ENCODE peak calls at places on chromosomes 16 and 17, in six cellular contexts. One of them, this sample, is unnamed.

GRCh38 chr17:83031321-83031945 is 48.0 kb upstream of the METRNL start:
- DNase-seq in heart left ventricle: no peak
- DNase-seq in ascending aorta: no peak
- DNase-seq in CD4-positive, alpha-beta memory T cell: no peak
- DNase-seq in CD8-positive, alpha-beta T cell: no peak
- DNase-seq in cardiac muscle cell: no peak
- DNase-seq in this sample: no peak

GRCh38 chr16:57758331-57759117 is 23.0 kb downstream of the KATNB1 start:
- DNase-seq in cardiac muscle cell: no peak
- DNase-seq in heart left ventricle: no peak
- DNase-seq in CD8-positive, alpha-beta T cell: no peak
- DNase-seq in CD4-positive, alpha-beta memory T cell: no peak
- DNase-seq in ascending aorta: no peak
- DNase-seq in this sample: no peak

GRCh38 chr16:1059310-1059709 is 13.2 kb upstream of the SSTR5 start:
- DNase-seq in heart left ventricle: no peak
- DNase-seq in CD4-positive, alpha-beta memory T cell: no peak
- DNase-seq in cardiac muscle cell: no peak
- DNase-seq in ascending aorta: no peak
- DNase-seq in CD8-positive, alpha-beta T cell: no peak
- DNase-seq in this sample: no peak

GRCh38 chr17:67196422-67196821 is 48.6 kb downstream of the HELZ start:
- DNase-seq in heart left ventricle: no peak
- DNase-seq in CD8-positive, alpha-beta T cell: no peak
- DNase-seq in ascending aorta: no peak
- DNase-seq in CD4-positive, alpha-beta memory T cell: no peak
- DNase-seq in cardiac muscle cell: no peak
- DNase-seq in this sample: no peak

GRCh38 chr17:43882761-43883415 is 24.4 kb downstream of the MPP2 start:
- DNase-seq in heart left ventricle: no peak
- DNase-seq in CD4-positive, alpha-beta memory T cell: no peak
- DNase-seq in cardiac muscle cell: no peak
- DNase-seq in ascending aorta: no peak
- DNase-seq in CD8-positive, alpha-beta T cell: no peak
- DNase-seq in this sample: no peak

GRCh38 chr17:70961341-70961740 is 792.0 kb downstream of the KCNJ2 start:
- DNase-seq in cardiac muscle cell: peak; percentile 6
- DNase-seq in CD8-positive, alpha-beta T cell: no peak
- DNase-seq in ascending aorta: no peak
- DNase-seq in CD4-positive, alpha-beta memory T cell: no peak
- DNase-seq in heart left ventricle: no peak
- DNase-seq in this sample: no peak

GRCh38 chr17:68355093-68355492 is 63.8 kb downstream of the ARSG start:
- DNase-seq in cardiac muscle cell: peak; percentile 56
- DNase-seq in CD4-positive, alpha-beta memory T cell: no peak
- DNase-seq in ascending aorta: no peak
- DNase-seq in CD8-positive, alpha-beta T cell: no peak
- DNase-seq in heart left ventricle: no peak
- DNase-seq in this sample: no peak

GRCh38 chr17:607341-608060 is 107.1 kb downstream of the VPS53 start:
- DNase-seq in CD4-positive, alpha-beta memory T cell: no peak
- DNase-seq in ascending aorta: no peak
- DNase-seq in CD8-positive, alpha-beta T cell: no peak
- DNase-seq in heart left ventricle: no peak
- DNase-seq in cardiac muscle cell: no peak
- DNase-seq in this sample: no peak

DNA sequence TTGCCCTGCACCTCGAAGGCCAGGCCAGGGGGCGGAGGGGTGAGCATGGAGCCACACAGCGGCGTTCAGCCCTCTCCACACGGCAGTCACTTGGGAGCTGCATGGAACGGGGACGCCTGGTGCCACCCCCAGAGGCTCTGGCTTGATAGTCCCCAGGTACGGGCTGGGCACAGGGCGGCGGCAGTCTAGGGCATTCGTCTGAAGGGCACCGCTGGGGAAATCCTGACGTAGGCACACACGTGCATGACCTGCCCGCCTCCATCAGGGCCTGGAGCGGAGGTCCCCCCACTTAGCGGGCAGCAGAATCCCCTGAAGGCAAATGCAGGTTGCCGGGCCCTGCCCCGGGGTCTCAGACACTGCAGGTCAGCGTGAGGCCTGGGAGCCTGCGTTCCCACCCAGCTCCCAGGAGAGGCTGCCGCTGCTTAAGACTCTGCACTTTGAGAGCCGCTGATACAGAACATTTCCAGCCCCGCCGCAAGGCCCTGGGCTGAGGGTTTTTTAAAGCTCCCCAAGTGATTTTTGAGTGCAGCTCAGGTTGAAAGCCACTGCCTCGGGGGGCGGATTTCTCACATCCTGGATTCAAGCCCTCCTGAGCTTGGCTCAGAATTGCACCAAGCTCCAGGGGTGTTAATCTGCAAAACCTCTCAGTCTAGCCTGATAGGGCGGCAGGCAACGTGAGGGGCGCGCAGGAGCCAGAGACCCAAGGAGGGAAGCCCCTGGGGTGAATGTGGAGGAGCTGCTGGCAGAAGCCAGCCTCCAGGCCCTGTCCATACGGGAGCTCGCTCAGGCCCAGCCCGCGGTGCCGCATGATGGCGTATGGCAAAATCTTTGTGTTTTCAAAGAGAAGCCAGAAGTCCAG is 182.4 kb upstream of the GSE1 start:
- DNase-seq in ascending aorta: no peak
- DNase-seq in CD8-positive, alpha-beta T cell: no peak
- DNase-seq in CD4-positive, alpha-beta memory T cell: no peak
- DNase-seq in cardiac muscle cell: no peak
- DNase-seq in heart left ventricle: no peak
- DNase-seq in this sample: peak; percentile 4
- H3K4me3 ChIP-seq in ascending aorta: no peak overlapping the region
- H3K4me3 ChIP-seq in CD8-positive, alpha-beta T cell: no peak overlapping the region
- H3K4me3 ChIP-seq in CD4-positive, alpha-beta memory T cell: no peak overlapping the region
- H3K4me3 ChIP-seq in cardiac muscle cell: no peak overlapping the region
- H3K4me3 ChIP-seq in heart left ventricle: no peak overlapping the region
- H3K4me3 ChIP-seq in this sample: no peak overlapping the region

DNA sequence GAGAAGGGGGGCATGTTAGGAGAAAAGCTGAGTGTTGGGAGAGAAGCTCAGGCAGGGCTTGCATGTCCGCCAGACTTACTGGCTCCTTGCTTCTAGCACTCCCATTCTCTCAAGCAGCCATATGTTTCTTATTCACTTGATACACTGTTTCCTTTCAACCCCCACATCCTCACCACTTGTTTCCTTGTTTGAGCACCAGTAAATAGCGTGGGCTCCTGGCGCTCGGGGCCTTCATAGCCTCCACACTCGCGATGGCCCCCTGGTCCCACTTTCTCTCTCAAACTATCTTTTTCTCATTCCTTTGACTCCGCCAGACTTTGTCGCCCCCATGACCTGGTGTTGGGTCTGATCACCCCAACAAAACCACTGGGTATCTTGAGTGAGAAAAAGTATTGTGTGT is 16.6 kb downstream of the ATP5PD start:
- DNase-seq in CD8-positive, alpha-beta T cell: no peak
- DNase-seq in cardiac muscle cell: no peak
- DNase-seq in CD4-positive, alpha-beta memory T cell: no peak
- DNase-seq in heart left ventricle: no peak
- DNase-seq in ascending aorta: no peak
- DNase-seq in this sample: no peak
- H3K9me3 ChIP-seq in CD8-positive, alpha-beta T cell: no peaks in the 10 kb centered on the region
- H3K9me3 ChIP-seq in cardiac muscle cell: no peaks in the 10 kb centered on the region
- H3K9me3 ChIP-seq in CD4-positive, alpha-beta memory T cell: no peaks in the 10 kb centered on the region
- H3K9me3 ChIP-seq in heart left ventricle: peaks cover 6% of the 10 kb centered on the region
- H3K9me3 ChIP-seq in ascending aorta: no peaks in the 10 kb centered on the region
- H3K9me3 ChIP-seq in this sample: peaks cover 1% of the 10 kb centered on the region

GRCh38 chr17:4899341-4900230 is at the start of gene C17orf107:
- DNase-seq in CD4-positive, alpha-beta memory T cell: peak; percentile 92
- DNase-seq in heart left ventricle: peak; percentile 82
- DNase-seq in CD8-positive, alpha-beta T cell: peak; percentile 82
- DNase-seq in cardiac muscle cell: peak; percentile 89
- DNase-seq in ascending aorta: peak; percentile 84
- DNase-seq in this sample: no peak

GRCh38 chr17:4902540-4902939 is 358 bp downstream of the CHRNE start:
- DNase-seq in ascending aorta: no peak
- DNase-seq in CD4-positive, alpha-beta memory T cell: no peak
- DNase-seq in cardiac muscle cell: no peak
- DNase-seq in heart left ventricle: no peak
- DNase-seq in CD8-positive, alpha-beta T cell: no peak
- DNase-seq in this sample: no peak

GRCh38 chr17:4900231-4901107 is 1.1 kb downstream of the C17orf107 start:
- DNase-seq in CD4-positive, alpha-beta memory T cell: peak; percentile 86
- DNase-seq in ascending aorta: no peak
- DNase-seq in cardiac muscle cell: no peak
- DNase-seq in heart left ventricle: no peak
- DNase-seq in CD8-positive, alpha-beta T cell: peak; percentile 42
- DNase-seq in this sample: no peak

GRCh38 chr17:4901648-4902344 is 1.1 kb downstream of the CHRNE start:
- DNase-seq in heart left ventricle: peak; percentile 63
- DNase-seq in ascending aorta: no peak
- DNase-seq in CD4-positive, alpha-beta memory T cell: no peak
- DNase-seq in cardiac muscle cell: no peak
- DNase-seq in CD8-positive, alpha-beta T cell: no peak
- DNase-seq in this sample: no peak

GRCh38 chr17:4901108-4901647 is 1.7 kb downstream of the CHRNE start:
- DNase-seq in CD8-positive, alpha-beta T cell: no peak
- DNase-seq in heart left ventricle: no peak
- DNase-seq in CD4-positive, alpha-beta memory T cell: peak; percentile 32
- DNase-seq in cardiac muscle cell: no peak
- DNase-seq in ascending aorta: no peak
- DNase-seq in this sample: no peak
- H3K4me3 ChIP-seq in CD8-positive, alpha-beta T cell: no peak overlapping the region
- H3K4me3 ChIP-seq in heart left ventricle: no peak overlapping the region
- H3K4me3 ChIP-seq in CD4-positive, alpha-beta memory T cell: no peak overlapping the region
- H3K4me3 ChIP-seq in cardiac muscle cell: no peak overlapping the region
- H3K4me3 ChIP-seq in ascending aorta: no peak overlapping the region
- H3K4me3 ChIP-seq in this sample: no peak overlapping the region

DNA sequence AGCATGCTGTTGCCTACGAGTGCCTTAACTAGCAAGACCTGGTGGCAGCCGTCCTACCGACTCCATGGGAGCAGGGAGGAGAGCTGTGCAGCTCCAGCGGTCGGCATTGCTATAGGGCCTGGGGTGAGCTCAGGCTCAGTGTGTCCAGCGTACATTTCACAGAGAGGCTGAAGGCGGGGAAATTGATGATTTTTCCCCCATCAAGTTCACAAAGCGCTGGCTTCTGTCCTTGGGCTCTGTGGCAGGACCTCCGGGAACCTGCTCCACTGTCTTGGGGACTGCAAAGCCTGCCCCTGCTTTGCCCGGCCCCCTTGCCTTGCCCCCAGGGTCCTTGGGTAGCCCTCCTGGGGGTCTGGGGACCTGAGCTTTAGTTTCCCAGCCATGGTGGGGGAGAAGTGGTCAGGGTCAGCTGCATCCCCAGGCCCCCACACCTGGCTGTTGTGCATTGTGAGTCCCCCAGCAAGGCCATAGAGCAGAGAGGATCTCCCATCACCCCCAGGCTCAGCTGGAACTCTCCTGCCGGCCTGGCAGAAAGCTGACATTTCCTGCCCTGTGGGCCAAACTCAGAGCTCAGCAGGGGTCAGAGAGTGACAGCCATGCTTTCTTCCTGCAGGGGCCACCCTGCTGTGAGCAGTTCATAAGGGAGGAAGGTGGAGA is 3.9 kb upstream of the KCNJ18 start:
- DNase-seq in CD4-positive, alpha-beta memory T cell: no peak
- DNase-seq in heart left ventricle: no peak
- DNase-seq in cardiac muscle cell: no peak
- DNase-seq in ascending aorta: no peak
- DNase-seq in CD8-positive, alpha-beta T cell: no peak
- DNase-seq in this sample: no peak
- H3K9me3 ChIP-seq in CD4-positive, alpha-beta memory T cell: no peaks in the 10 kb centered on the region
- H3K9me3 ChIP-seq in heart left ventricle: no peaks in the 10 kb centered on the region
- H3K9me3 ChIP-seq in cardiac muscle cell: no peaks in the 10 kb centered on the region
- H3K9me3 ChIP-seq in ascending aorta: no peaks in the 10 kb centered on the region
- H3K9me3 ChIP-seq in CD8-positive, alpha-beta T cell: no peaks in the 10 kb centered on the region
- H3K9me3 ChIP-seq in this sample: no peaks in the 10 kb centered on the region

GRCh38 chr16:30523768-30524574 is 2.4 kb downstream of the ZNF768 start:
- DNase-seq in ascending aorta: no peak
- DNase-seq in heart left ventricle: peak; percentile 72
- DNase-seq in CD4-positive, alpha-beta memory T cell: no peak
- DNase-seq in CD8-positive, alpha-beta T cell: no peak
- DNase-seq in cardiac muscle cell: peak; percentile 69
- DNase-seq in this sample: no peak

GRCh38 chr16:30526823-30527634 is 663 bp upstream of the ZNF768 start:
- DNase-seq in ascending aorta: peak; percentile 90
- DNase-seq in CD8-positive, alpha-beta T cell: peak; percentile 80
- DNase-seq in CD4-positive, alpha-beta memory T cell: peak; percentile 81
- DNase-seq in cardiac muscle cell: peak; percentile 99
- DNase-seq in heart left ventricle: peak; percentile 99
- DNase-seq in this sample: peak; percentile 98

GRCh38 chr16:30526137-30526822 is at the start of gene ZNF768:
- DNase-seq in ascending aorta: no peak
- DNase-seq in CD8-positive, alpha-beta T cell: peak; percentile 30
- DNase-seq in heart left ventricle: peak; percentile 58
- DNase-seq in cardiac muscle cell: no peak
- DNase-seq in CD4-positive, alpha-beta memory T cell: peak; percentile 29
- DNase-seq in this sample: peak; percentile 52

GRCh38 chr16:30524575-30525571 is 1.5 kb downstream of the ZNF768 start:
- DNase-seq in heart left ventricle: no peak
- DNase-seq in cardiac muscle cell: no peak
- DNase-seq in CD8-positive, alpha-beta T cell: no peak
- DNase-seq in CD4-positive, alpha-beta memory T cell: no peak
- DNase-seq in ascending aorta: no peak
- DNase-seq in this sample: no peak

DNA sequence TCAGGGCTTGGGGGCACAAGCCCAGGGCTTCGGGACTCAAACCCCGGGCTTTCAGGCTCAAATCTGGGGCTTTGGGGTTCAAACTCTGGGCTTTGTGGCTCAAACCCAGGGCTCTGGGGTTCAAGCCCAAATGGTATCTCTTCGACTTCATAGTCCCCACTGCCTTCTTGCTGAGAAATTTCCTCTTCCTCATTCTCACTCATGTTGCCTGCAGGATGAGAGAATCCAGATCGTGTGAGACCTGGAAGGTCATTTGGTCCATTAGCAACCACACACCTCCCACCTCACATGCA is 576 bp downstream of the ZNF768 start:
- DNase-seq in CD8-positive, alpha-beta T cell: no peak
- DNase-seq in CD4-positive, alpha-beta memory T cell: no peak
- DNase-seq in ascending aorta: no peak
- DNase-seq in cardiac muscle cell: no peak
- DNase-seq in heart left ventricle: no peak
- DNase-seq in this sample: no peak
- H3K4me3 ChIP-seq in CD8-positive, alpha-beta T cell: peak overlapping the region; percentile 38
- H3K4me3 ChIP-seq in CD4-positive, alpha-beta memory T cell: peak overlapping the region; percentile 43
- H3K4me3 ChIP-seq in ascending aorta: peak overlapping the region; percentile 92
- H3K4me3 ChIP-seq in cardiac muscle cell: peak overlapping the region; percentile 43
- H3K4me3 ChIP-seq in heart left ventricle: peak overlapping the region; percentile 88
- H3K4me3 ChIP-seq in this sample: peak overlapping the region; percentile 69